ENCODE peak calls at places on chromosomes 6 and 20, in eight cellular contexts. One of them, this sample, is unnamed.

GRCh38 chr6:118383924-118384323 is 164.2 kb upstream of the PLN start:
- DNase-seq in progenitor cell of endocrine pancreas: no peak
- DNase-seq in prostate gland: no peak
- DNase-seq in CD4-positive, alpha-beta T cell: no peak
- DNase-seq in brain pericyte: no peak
- DNase-seq in GM13976: no peak
- DNase-seq in WTC11: no peak
- DNase-seq in cardiac fibroblast: no peak
- DNase-seq in this sample: no peak

GRCh38 chr6:5968817-5969726 is 37.7 kb downstream of the NRN1 start:
- DNase-seq in WTC11: no peak
- DNase-seq in cardiac fibroblast: no peak
- DNase-seq in GM13976: no peak
- DNase-seq in CD4-positive, alpha-beta T cell: no peak
- DNase-seq in brain pericyte: no peak
- DNase-seq in prostate gland: no peak
- DNase-seq in progenitor cell of endocrine pancreas: no peak
- DNase-seq in this sample: peak; percentile 42

GRCh38 chr6:139433647-139434419 is 59.4 kb upstream of the CITED2 start:
- DNase-seq in prostate gland: no peak
- DNase-seq in brain pericyte: no peak
- DNase-seq in cardiac fibroblast: peak; percentile 53
- DNase-seq in progenitor cell of endocrine pancreas: no peak
- DNase-seq in WTC11: no peak
- DNase-seq in CD4-positive, alpha-beta T cell: no peak
- DNase-seq in GM13976: no peak
- DNase-seq in this sample: peak; percentile 27

GRCh38 chr6:111406200-111406711 is 76.8 kb downstream of the REV3L start:
- DNase-seq in cardiac fibroblast: no peak
- DNase-seq in prostate gland: no peak
- DNase-seq in CD4-positive, alpha-beta T cell: no peak
- DNase-seq in progenitor cell of endocrine pancreas: no peak
- DNase-seq in WTC11: no peak
- DNase-seq in GM13976: peak; percentile 60
- DNase-seq in brain pericyte: no peak
- DNase-seq in this sample: no peak

GRCh38 chr20:58580493-58580835 is 65.3 kb upstream of the APCDD1L start:
- DNase-seq in WTC11: peak; percentile 8
- DNase-seq in cardiac fibroblast: no peak
- DNase-seq in prostate gland: no peak
- DNase-seq in progenitor cell of endocrine pancreas: no peak
- DNase-seq in brain pericyte: no peak
- DNase-seq in CD4-positive, alpha-beta T cell: no peak
- DNase-seq in GM13976: no peak
- DNase-seq in this sample: no peak

GRCh38 chr6:16921399-16922110 is 160.3 kb upstream of the ATXN1 start:
- DNase-seq in progenitor cell of endocrine pancreas: no peak
- DNase-seq in cardiac fibroblast: no peak
- DNase-seq in brain pericyte: no peak
- DNase-seq in CD4-positive, alpha-beta T cell: no peak
- DNase-seq in WTC11: no peak
- DNase-seq in GM13976: no peak
- DNase-seq in prostate gland: no peak
- DNase-seq in this sample: no peak

GRCh38 chr6:7216941-7217621 is 95.9 kb downstream of the SSR1 start:
- DNase-seq in brain pericyte: no peak
- DNase-seq in cardiac fibroblast: no peak
- DNase-seq in CD4-positive, alpha-beta T cell: no peak
- DNase-seq in prostate gland: no peak
- DNase-seq in WTC11: no peak
- DNase-seq in GM13976: no peak
- DNase-seq in progenitor cell of endocrine pancreas: no peak
- DNase-seq in this sample: no peak

GRCh38 chr6:8707956-8708772 is 272.8 kb upstream of the SLC35B3 start:
- DNase-seq in progenitor cell of endocrine pancreas: no peak
- DNase-seq in CD4-positive, alpha-beta T cell: no peak
- DNase-seq in GM13976: peak; percentile 18
- DNase-seq in brain pericyte: no peak
- DNase-seq in prostate gland: peak; percentile 81
- DNase-seq in cardiac fibroblast: peak; percentile 1
- DNase-seq in WTC11: no peak
- DNase-seq in this sample: no peak

GRCh38 chr6:145042559-145042958 is 692.8 kb downstream of the EPM2A start:
- DNase-seq in progenitor cell of endocrine pancreas: no peak
- DNase-seq in GM13976: no peak
- DNase-seq in brain pericyte: no peak
- DNase-seq in cardiac fibroblast: no peak
- DNase-seq in CD4-positive, alpha-beta T cell: no peak
- DNase-seq in WTC11: peak; percentile 52
- DNase-seq in prostate gland: no peak
- DNase-seq in this sample: no peak

GRCh38 chr6:85392379-85392778 is 57.5 kb upstream of the NT5E start:
- DNase-seq in brain pericyte: no peak
- DNase-seq in progenitor cell of endocrine pancreas: no peak
- DNase-seq in cardiac fibroblast: no peak
- DNase-seq in prostate gland: no peak
- DNase-seq in WTC11: no peak
- DNase-seq in GM13976: no peak
- DNase-seq in CD4-positive, alpha-beta T cell: no peak
- DNase-seq in this sample: no peak

GRCh38 chr6:50825375-50826036 is 6.8 kb downstream of the TFAP2B start:
- DNase-seq in prostate gland: no peak
- DNase-seq in CD4-positive, alpha-beta T cell: no peak
- DNase-seq in progenitor cell of endocrine pancreas: no peak
- DNase-seq in GM13976: no peak
- DNase-seq in cardiac fibroblast: no peak
- DNase-seq in WTC11: no peak
- DNase-seq in brain pericyte: no peak
- DNase-seq in this sample: no peak

GRCh38 chr6:106790935-106791334 is 161.6 kb downstream of the QRSL1 start:
- DNase-seq in progenitor cell of endocrine pancreas: no peak
- DNase-seq in cardiac fibroblast: no peak
- DNase-seq in WTC11: no peak
- DNase-seq in GM13976: no peak
- DNase-seq in prostate gland: no peak
- DNase-seq in CD4-positive, alpha-beta T cell: no peak
- DNase-seq in brain pericyte: no peak
- DNase-seq in this sample: no peak

GRCh38 chr6:41694815-41695536 is 40.4 kb downstream of the TFEB start:
- DNase-seq in WTC11: no peak
- DNase-seq in brain pericyte: no peak
- DNase-seq in GM13976: no peak
- DNase-seq in CD4-positive, alpha-beta T cell: no peak
- DNase-seq in cardiac fibroblast: peak; percentile 61
- DNase-seq in progenitor cell of endocrine pancreas: no peak
- DNase-seq in prostate gland: no peak
- DNase-seq in this sample: peak; percentile 26

GRCh38 chr6:40177596-40177995 is 243.3 kb upstream of the MOCS1 start:
- DNase-seq in prostate gland: no peak
- DNase-seq in GM13976: no peak
- DNase-seq in brain pericyte: no peak
- DNase-seq in cardiac fibroblast: no peak
- DNase-seq in CD4-positive, alpha-beta T cell: no peak
- DNase-seq in WTC11: no peak
- DNase-seq in progenitor cell of endocrine pancreas: no peak
- DNase-seq in this sample: no peak

GRCh38 chr6:26170951-26171841 is 84.0 kb downstream of the HFE start:
- DNase-seq in cardiac fibroblast: no peak
- DNase-seq in progenitor cell of endocrine pancreas: no peak
- DNase-seq in brain pericyte: no peak
- DNase-seq in WTC11: no peak
- DNase-seq in GM13976: no peak
- DNase-seq in prostate gland: no peak
- DNase-seq in CD4-positive, alpha-beta T cell: no peak
- DNase-seq in this sample: no peak

GRCh38 chr6:37483502-37483901 is 16.2 kb downstream of the CCDC167 start:
- DNase-seq in prostate gland: no peak
- DNase-seq in WTC11: no peak
- DNase-seq in brain pericyte: no peak
- DNase-seq in CD4-positive, alpha-beta T cell: no peak
- DNase-seq in GM13976: no peak
- DNase-seq in progenitor cell of endocrine pancreas: no peak
- DNase-seq in cardiac fibroblast: no peak
- DNase-seq in this sample: no peak

GRCh38 chr6:147578159-147578558 is 69.7 kb downstream of the SAMD5 start:
- DNase-seq in brain pericyte: no peak
- DNase-seq in GM13976: no peak
- DNase-seq in WTC11: no peak
- DNase-seq in prostate gland: no peak
- DNase-seq in CD4-positive, alpha-beta T cell: no peak
- DNase-seq in progenitor cell of endocrine pancreas: no peak
- DNase-seq in cardiac fibroblast: no peak
- DNase-seq in this sample: no peak

GRCh38 chr6:144898052-144898689 is 613.0 kb downstream of the UTRN start:
- DNase-seq in progenitor cell of endocrine pancreas: no peak
- DNase-seq in CD4-positive, alpha-beta T cell: no peak
- DNase-seq in cardiac fibroblast: peak; percentile 76
- DNase-seq in GM13976: no peak
- DNase-seq in WTC11: no peak
- DNase-seq in brain pericyte: no peak
- DNase-seq in prostate gland: no peak
- DNase-seq in this sample: peak; percentile 77

GRCh38 chr6:151665329-151665728 is 142.2 kb upstream of the ESR1 start:
- DNase-seq in GM13976: no peak
- DNase-seq in CD4-positive, alpha-beta T cell: no peak
- DNase-seq in prostate gland: no peak
- DNase-seq in brain pericyte: no peak
- DNase-seq in cardiac fibroblast: no peak
- DNase-seq in progenitor cell of endocrine pancreas: no peak
- DNase-seq in WTC11: no peak
- DNase-seq in this sample: no peak